ENCODE peak calls at places on chromosome 3, in seven cellular contexts. T is fibroblast of lung, I is GM12865, D is GM12864, B is fibroblast of mammary gland, U is lower leg skin, N is choroid plexus epithelial cell. V is an unnamed sample.
A peak's percentile ranks its signal among the peaks of the same experiment; 100 is the strongest.

GRCh38 chr3:11739712-11740111 is 96.0 kb upstream of the VGLL4 start:
- DNase-seq in T (no peak), I (no peak), D (no peak), B (peak; percentile 7), U (no peak), N (no peak), V (no peak)

GRCh38 chr3:5275529-5275928 is 88.0 kb downstream of the EDEM1 start:
- DNase-seq in T (peak; percentile 95), I (peak; percentile 18), D (no peak), B (peak; percentile 14), U (no peak), N (peak; percentile 28), V (no peak)

GRCh38 chr3:142998439-142998838 is 2.9 kb upstream of the U2SURP start:
- DNase-seq in T (peak; percentile 65), I (no peak), D (no peak), B (peak; percentile 74), U (no peak), N (no peak), V (no peak)

GRCh38 chr3:41362638-41363559 is 163.6 kb downstream of the CTNNB1 start:
- DNase-seq in T (no peak), I (no peak), D (no peak), B (peak; percentile 81), U (no peak), N (peak; percentile 33), V (no peak)

GRCh38 chr3:133563186-133563591 is 10.3 kb upstream of the CDV3 start:
- DNase-seq in T (peak; percentile 51), I (no peak), D (no peak), B (no peak), U (no peak), N (peak; percentile 45), V (no peak)

GRCh38 chr3:38450853-38451252 is 2.8 kb upstream of the ACVR2B start:
- DNase-seq in T (no peak), I (no peak), D (no peak), B (no peak), U (no peak), N (no peak), V (no peak)

GRCh38 chr3:150374975-150375374 is 33.1 kb upstream of the TSC22D2 start:
- DNase-seq in T (no peak), I (no peak), D (no peak), B (no peak), U (no peak), N (no peak), V (no peak)

GRCh38 chr3:39124876-39125836 is 17.7 kb downstream of the TTC21A start:
- DNase-seq in T (peak; percentile 31), I (no peak), D (no peak), B (peak; percentile 41), U (no peak), N (peak; percentile 79), V (no peak)

GRCh38 chr3:137787520-137787919 is 23.4 kb downstream of the SOX14 start:
- DNase-seq in T (no peak), I (no peak), D (no peak), B (no peak), U (no peak), N (no peak), V (no peak)

GRCh38 chr3:61053781-61054496 is 197.3 kb downstream of the FHIT start:
- DNase-seq in T (no peak), I (no peak), D (no peak), B (no peak), U (no peak), N (no peak), V (no peak)

GRCh38 chr3:17972889-17973558 is 230.6 kb upstream of the TBC1D5 start:
- DNase-seq in T (no peak), I (no peak), D (no peak), B (no peak), U (no peak), N (no peak), V (no peak)

GRCh38 chr3:140219923-140220452 is 285.0 kb downstream of the CLSTN2 start:
- DNase-seq in T (no peak), I (peak; percentile 62), D (peak; percentile 4), B (no peak), U (no peak), N (no peak), V (peak; percentile 23)
- TF ChIP-seq CTCF in T (no peak), I (peak; percentile 48), D (peak; percentile 66), B (peak; percentile 22), U (no peak), N (peak; percentile 17), V (peak; percentile 48)

GRCh38 chr3:46695177-46695961 is 1.9 kb upstream of the ALS2CL start:
- DNase-seq in T (no peak), I (peak; percentile 38), D (no peak), B (peak; percentile 25), U (no peak), N (no peak), V (peak; percentile 59)
- TF ChIP-seq CTCF in T (peak; percentile 29), I (peak; percentile 35), D (peak; percentile 50), B (peak; percentile 30), U (no peak), N (peak; percentile 43), V (peak; percentile 54)

DNA sequence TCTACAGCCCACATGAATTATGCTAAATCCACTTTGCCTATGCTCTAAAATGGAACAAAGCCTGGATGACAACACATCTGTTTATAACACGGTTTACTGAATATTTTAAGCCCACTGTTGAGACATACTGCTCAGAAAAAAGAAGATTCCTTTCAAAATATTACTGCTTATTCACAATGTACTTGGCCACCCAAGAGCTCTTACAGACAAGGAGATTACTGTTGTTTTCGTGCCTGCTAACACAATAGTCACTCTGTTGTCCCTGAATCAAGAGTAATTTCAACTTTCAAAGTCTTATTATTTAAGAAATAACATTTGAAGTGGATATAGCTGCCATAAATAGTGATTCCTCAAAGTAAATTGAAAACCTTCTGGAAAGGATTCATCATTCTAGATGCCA is 70.9 kb downstream of the ANKRD28 start:
- DNase-seq in T (no peak), I (no peak), D (no peak), B (no peak), U (no peak), N (no peak), V (no peak)
- TF ChIP-seq CTCF in T (no peak), I (no peak), D (no peak), B (no peak), U (no peak), N (no peak), V (no peak)

GRCh38 chr3:195855471-195856409 is 44.0 kb upstream of the MUC4 start:
- DNase-seq in T (no peak), I (no peak), D (no peak), B (no peak), U (no peak), N (no peak), V (no peak)
- TF ChIP-seq CTCF in T (no peak), I (no peak), D (peak; percentile 17), B (no peak), U (no peak), N (no peak), V (peak; percentile 21)

DNA sequence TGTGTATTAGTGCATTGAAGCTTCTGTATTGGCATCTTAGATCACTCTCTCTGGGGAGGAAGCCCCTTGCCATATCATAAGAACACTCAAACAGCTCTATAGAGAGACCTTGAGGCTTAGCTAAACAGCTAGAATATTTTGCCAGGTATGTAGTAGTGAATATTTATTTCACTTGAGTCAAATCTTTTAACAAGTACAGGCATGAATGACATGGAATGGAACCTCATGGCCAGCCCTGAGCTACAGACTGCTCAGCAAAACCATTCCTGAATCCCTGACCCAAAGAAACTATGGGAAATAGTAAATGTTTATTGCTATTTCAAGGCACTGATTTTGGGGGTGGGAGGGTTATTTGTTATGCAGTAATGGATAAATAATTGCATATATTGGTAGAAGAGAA is 604.8 kb downstream of the MECOM start:
- DNase-seq in T (no peak), I (no peak), D (no peak), B (no peak), U (no peak), N (no peak), V (no peak)
- TF ChIP-seq CTCF in T (no peak), I (no peak), D (no peak), B (no peak), U (no peak), N (no peak), V (no peak)

GRCh38 chr3:162777118-162777517 is 1280.5 kb downstream of the OTOL1 start:
- DNase-seq in T (no peak), I (no peak), D (no peak), B (no peak), U (no peak), N (no peak), V (no peak)
- TF ChIP-seq CTCF in T (peak; percentile 24), I (no peak), D (no peak), B (no peak), U (no peak), N (no peak), V (no peak)

DNA sequence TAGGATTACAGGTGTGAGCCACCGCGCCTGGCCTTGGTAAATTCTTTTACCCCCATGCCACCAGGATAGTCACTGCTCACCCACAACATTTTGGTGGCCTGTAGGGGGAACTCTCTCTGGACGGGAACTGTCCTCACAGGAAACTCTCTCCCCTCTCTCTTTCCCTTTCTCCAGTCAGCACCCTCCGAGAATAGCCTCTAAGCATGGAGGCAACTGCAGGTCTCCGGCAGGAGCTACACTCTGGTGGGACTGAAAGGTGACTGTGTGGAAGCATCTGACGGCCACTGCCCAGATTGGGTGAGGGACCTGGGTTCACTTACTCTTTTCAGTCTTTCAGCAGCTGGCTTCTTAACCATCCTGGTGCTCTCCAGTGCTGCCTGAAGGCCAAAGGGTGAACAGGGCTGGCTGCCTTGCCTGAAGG is 21.3 kb downstream of the TRANK1 start:
- DNase-seq in T (no peak), I (no peak), D (no peak), B (no peak), U (peak; percentile 46), N (no peak), V (no peak)
- TF ChIP-seq CTCF in T (no peak), I (no peak), D (peak; percentile 58), B (peak; percentile 28), U (no peak), N (peak; percentile 40), V (no peak)

GRCh38 chr3:66581261-66581660 is 80.4 kb upstream of the LRIG1 start:
- DNase-seq in T (no peak), I (no peak), D (no peak), B (no peak), U (no peak), N (no peak), V (no peak)
- TF ChIP-seq CTCF in T (no peak), I (no peak), D (no peak), B (no peak), U (no peak), N (no peak), V (no peak)

V was measured in GM13977.